ENCODE peak calls at places on chromosomes 5 and 9, in ten cellular contexts. I is HCT116, W is uterus, C is esophagus squamous epithelium, F is IMR-90, U is stomach, Q is transverse colon, J is testis, X is breast epithelium, B is Peyer's patch. A is an unnamed sample. For H3K36me3, the result is how much of the 10 kb centered on the place peaks cover.

GRCh38 chr9:13952906-13953305 is 361.0 kb downstream of the NFIB start:
- DNase-seq in C (no peak), B (no peak), J (no peak), Q (no peak), X (no peak), I (no peak), U (no peak), W (no peak), F (no peak), A (no peak)

GRCh38 chr5:137272831-137273230 is 226.3 kb downstream of the SPOCK1 start:
- DNase-seq in X (no peak), C (no peak), I (no peak), U (no peak), Q (no peak), F (no peak), B (no peak), W (no peak), J (no peak), A (no peak)

GRCh38 chr9:6414291-6414690 is 1.3 kb downstream of the UHRF2 start:
- DNase-seq in Q (no peak), X (no peak), C (no peak), U (no peak), B (no peak), J (no peak), W (no peak), I (no peak), F (peak), A (no peak)

GRCh38 chr5:167816354-167816753 is 475.1 kb upstream of the WWC1 start:
- DNase-seq in Q (no peak), I (no peak), X (no peak), W (no peak), B (no peak), J (no peak), U (no peak), C (no peak), F (peak), A (no peak)

GRCh38 chr5:81779125-81779934 is 28.4 kb upstream of the SSBP2 start:
- DNase-seq in W (peak), I (no peak), Q (peak), U (peak), J (peak), F (peak), C (peak), X (peak), B (peak), A (no peak)

GRCh38 chr9:75788006-75788634 is 102.4 kb upstream of the PCSK5 start:
- DNase-seq in X (no peak), I (no peak), U (no peak), F (no peak), C (no peak), J (peak), W (no peak), Q (no peak), B (no peak), A (no peak)

GRCh38 chr9:89542461-89543021 is 44.6 kb upstream of the SEMA4D start:
- DNase-seq in X (no peak), W (no peak), F (no peak), I (no peak), B (peak), J (no peak), Q (peak), U (no peak), C (no peak), A (no peak)

GRCh38 chr5:111775224-111775623 is 18.2 kb upstream of the NREP start:
- DNase-seq in I (no peak), J (no peak), F (peak), C (no peak), W (no peak), U (no peak), Q (no peak), X (no peak), B (no peak), A (no peak)

GRCh38 chr5:116571568-116572321 is 2.9 kb downstream of the SEMA6A start:
- DNase-seq in F (no peak), B (no peak), X (no peak), W (no peak), J (peak), C (no peak), U (no peak), Q (no peak), I (no peak), A (no peak)

GRCh38 chr5:132079619-132080018 is 6.0 kb downstream of the CSF2 start:
- DNase-seq in X (no peak), J (no peak), W (no peak), F (no peak), B (no peak), C (no peak), I (no peak), U (no peak), Q (no peak), A (no peak)

GRCh38 chr5:57613726-57614125 is 131.1 kb upstream of the ACTBL2 start:
- DNase-seq in B (no peak), Q (no peak), C (no peak), I (no peak), W (no peak), X (no peak), J (no peak), F (peak), U (no peak), A (no peak)

GRCh38 chr5:56983593-56984361 is 31.9 kb upstream of the MIER3 start:
- DNase-seq in F (no peak), J (no peak), Q (no peak), B (no peak), I (no peak), W (no peak), C (no peak), U (no peak), X (no peak), A (no peak)

GRCh38 chr5:136040746-136041415 is 12.1 kb downstream of the TGFBI start:
- DNase-seq in J (no peak), I (no peak), F (no peak), C (no peak), B (no peak), X (no peak), W (no peak), Q (peak), U (peak), A (no peak)

GRCh38 chr9:128339761-128340690 is at the start of gene SLC27A4:
- DNase-seq in I (peak), J (peak), Q (peak), B (peak), F (peak), W (peak), X (peak), U (peak), C (no peak), A (no peak)

GRCh38 chr5:34511915-34512314 is 144.2 kb upstream of the RAI14 start:
- DNase-seq in C (no peak), B (no peak), Q (no peak), W (peak), X (no peak), J (peak), I (no peak), U (no peak), F (no peak), A (peak)

GRCh38 chr9:116550728-116551436 is 136.2 kb upstream of the TRIM32 start:
- DNase-seq in X (no peak), Q (no peak), B (no peak), F (peak), J (no peak), W (peak), I (no peak), U (no peak), C (no peak), A (no peak)

GRCh38 chr5:53406630-53407316 is 73.7 kb upstream of the FST start:
- DNase-seq in B (no peak), U (no peak), W (no peak), C (no peak), Q (no peak), X (no peak), F (peak), J (no peak), I (peak), A (no peak)

GRCh38 chr9:130138791-130139190 is 33.4 kb upstream of the NCS1 start:
- DNase-seq in U (no peak), I (no peak), W (peak), C (no peak), J (peak), B (no peak), F (peak), Q (peak), X (no peak), A (no peak)

GRCh38 chr9:106880863-106881262 is 17.9 kb downstream of the ZNF462 start:
- DNase-seq in C (no peak), B (no peak), F (peak), J (peak), X (no peak), U (no peak), W (no peak), I (no peak), Q (no peak), A (no peak)

GRCh38 chr9:35110327-35110758 is 5.3 kb downstream of the ATOSB start:
- DNase-seq in U (peak), X (no peak), Q (no peak), J (peak), C (no peak), W (no peak), B (peak), I (no peak), F (peak), A (peak)
- TF ChIP-seq POLR2A in U (no peak), X (no peak), Q (no peak), J (no peak), C (no peak), W (no peak), B (no peak), I (no peak), F (no peak), A (no peak)

DNA sequence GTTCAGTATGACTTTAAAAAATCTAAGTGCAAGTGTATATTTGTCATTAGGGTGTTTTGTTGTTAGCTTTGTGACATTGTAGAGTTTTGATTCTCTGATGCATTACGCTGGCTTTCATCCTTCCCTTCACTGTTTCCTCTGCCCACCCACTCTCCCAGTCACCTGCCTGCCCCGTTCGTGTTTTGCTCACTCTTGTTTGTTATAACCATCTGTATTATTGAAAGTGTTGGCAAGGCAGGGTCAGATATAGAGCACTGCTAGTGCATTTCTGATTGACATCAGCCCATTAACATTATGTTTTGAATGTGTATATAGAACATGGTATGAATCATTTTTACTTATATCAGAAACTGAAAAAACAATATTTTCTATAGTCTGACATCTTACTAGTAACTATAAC is 27.3 kb downstream of the SCGB3A1 start:
- DNase-seq in C (no peak), Q (no peak), I (no peak), F (no peak), W (no peak), X (no peak), U (no peak), B (no peak), J (no peak), A (no peak)
- H3K36me3 ChIP-seq in C (under half), Q (under half), I (under half), F (under half), W (under half), X (under half), U (under half), B (under half), J (under half), A (under half)

GRCh38 chr9:104987743-104988142 is 59.8 kb upstream of the ABCA1 start:
- DNase-seq in J (no peak), X (no peak), F (no peak), B (no peak), W (no peak), U (no peak), Q (no peak), I (no peak), C (no peak), A (no peak)

GRCh38 chr9:104988539-104988938 is 60.6 kb upstream of the ABCA1 start:
- DNase-seq in W (no peak), B (no peak), C (no peak), X (no peak), F (no peak), Q (no peak), I (no peak), J (no peak), U (no peak), A (no peak)

GRCh38 chr9:104993291-104993963 is 65.5 kb upstream of the ABCA1 start:
- DNase-seq in F (peak), C (peak), Q (peak), J (peak), U (peak), X (peak), I (no peak), B (peak), W (peak), A (peak)

GRCh38 chr9:104992696-104993095 is 64.7 kb upstream of the ABCA1 start:
- DNase-seq in W (no peak), C (no peak), I (no peak), B (no peak), F (peak), X (no peak), Q (no peak), J (no peak), U (no peak), A (no peak)

GRCh38 chr9:104991144-104991953 is 63.4 kb upstream of the ABCA1 start:
- DNase-seq in F (peak), Q (peak), W (peak), B (peak), I (peak), U (peak), C (peak), J (peak), X (peak), A (no peak)
- H3K4me3 ChIP-seq in F (peak), Q (peak), W (peak), B (peak), I (peak), U (peak), C (peak), J (peak), X (peak), A (peak)

GRCh38 chr9:95506438-95506691 is 10.4 kb downstream of the PTCH1 start:
- DNase-seq in X (no peak), J (peak), Q (peak), F (peak), C (no peak), B (no peak), I (no peak), U (no peak), W (no peak), A (no peak)

GRCh38 chr9:95508242-95508967 is 8.4 kb downstream of the PTCH1 start:
- DNase-seq in J (no peak), I (no peak), X (no peak), B (no peak), Q (no peak), F (no peak), C (no peak), U (no peak), W (no peak), A (no peak)

GRCh38 chr9:95507456-95508241 is 9.1 kb downstream of the PTCH1 start:
- DNase-seq in C (peak), Q (peak), U (peak), W (peak), F (peak), B (peak), J (peak), I (peak), X (no peak), A (no peak)

GRCh38 chr9:95505676-95506437 is 10.9 kb downstream of the PTCH1 start:
- DNase-seq in B (peak), I (no peak), X (no peak), C (no peak), U (peak), J (peak), W (peak), F (peak), Q (peak), A (no peak)

GRCh38 chr9:95506692-95507455 is 9.9 kb downstream of the PTCH1 start:
- DNase-seq in X (no peak), I (no peak), C (no peak), W (no peak), Q (peak), U (peak), F (peak), J (peak), B (peak), A (no peak)
- TF ChIP-seq POLR2A in X (peak), I (no peak), C (peak), W (peak), Q (peak), U (no peak), F (no peak), J (no peak), B (peak), A (peak)

GRCh38 chr9:104881991-104882555 is 45.9 kb downstream of the ABCA1 start:
- DNase-seq in Q (no peak), C (no peak), X (no peak), F (no peak), B (no peak), U (no peak), I (no peak), J (no peak), W (no peak), A (no peak)
- H3K36me3 ChIP-seq in Q (under half), C (under half), X (under half), F (half or more), B (under half), U (under half), I (under half), J (under half), W (under half), A (under half)

GRCh38 chr9:4814913-4815312 is 22.2 kb downstream of the RCL1 start:
- DNase-seq in J (no peak), I (no peak), C (no peak), X (no peak), Q (no peak), U (no peak), B (no peak), F (no peak), W (no peak), A (no peak)
- H3K4me3 ChIP-seq in J (no peak), I (no peak), C (no peak), X (no peak), Q (no peak), U (no peak), B (no peak), F (no peak), W (no peak), A (no peak)

GRCh38 chr5:148834689-148835088 is 8.3 kb downstream of the ADRB2 start:
- DNase-seq in C (no peak), U (no peak), W (no peak), I (no peak), X (no peak), F (no peak), B (no peak), J (no peak), Q (no peak), A (no peak)
- TF ChIP-seq POLR2A in C (no peak), U (no peak), W (no peak), I (no peak), X (no peak), F (no peak), B (no peak), J (no peak), Q (no peak), A (no peak)

DNA sequence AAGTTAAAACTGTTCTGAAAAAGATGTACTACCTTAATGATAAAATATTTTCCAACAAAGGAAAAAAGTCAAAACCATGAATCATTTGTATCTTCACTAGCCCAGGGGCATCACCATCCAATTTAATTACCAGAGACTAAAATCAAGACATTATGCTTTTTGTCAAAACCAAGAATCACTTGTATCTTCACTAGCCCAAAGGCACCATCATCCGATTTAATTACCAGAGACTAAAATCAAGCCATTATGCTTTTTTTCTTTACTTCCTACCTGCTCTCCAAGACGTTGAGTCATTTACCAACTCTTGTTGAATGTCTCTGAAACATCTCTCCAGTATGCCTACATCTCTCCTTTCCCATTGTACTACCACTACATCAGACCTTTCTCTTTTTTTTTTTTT is 37.9 kb downstream of the FBXO38 start:
- DNase-seq in X (no peak), I (no peak), W (no peak), F (no peak), Q (no peak), J (no peak), C (no peak), U (no peak), B (no peak), A (no peak)
- H3K36me3 ChIP-seq in X (under half), I (under half), W (under half), F (under half), Q (under half), J (under half), C (under half), U (half or more), B (under half), A (half or more)

GRCh38 chr5:36739751-36740221 is 133.4 kb downstream of the SLC1A3 start:
- DNase-seq in X (peak), C (no peak), W (no peak), I (peak), J (peak), Q (peak), B (peak), U (peak), F (peak), A (no peak)

GRCh38 chr5:36741138-36741537 is 134.7 kb downstream of the SLC1A3 start:
- DNase-seq in X (peak), C (no peak), F (peak), W (no peak), U (peak), B (no peak), J (no peak), Q (no peak), I (no peak), A (no peak)

GRCh38 chr5:36744678-36745659 is 131.6 kb upstream of the NIPBL start:
- DNase-seq in I (peak), B (peak), Q (peak), F (peak), J (peak), U (peak), X (peak), C (no peak), W (peak), A (no peak)

GRCh38 chr5:36740259-36740898 is 134.0 kb downstream of the SLC1A3 start:
- DNase-seq in U (peak), X (no peak), Q (no peak), C (no peak), J (no peak), F (peak), I (no peak), B (no peak), W (no peak), A (no peak)

DNA sequence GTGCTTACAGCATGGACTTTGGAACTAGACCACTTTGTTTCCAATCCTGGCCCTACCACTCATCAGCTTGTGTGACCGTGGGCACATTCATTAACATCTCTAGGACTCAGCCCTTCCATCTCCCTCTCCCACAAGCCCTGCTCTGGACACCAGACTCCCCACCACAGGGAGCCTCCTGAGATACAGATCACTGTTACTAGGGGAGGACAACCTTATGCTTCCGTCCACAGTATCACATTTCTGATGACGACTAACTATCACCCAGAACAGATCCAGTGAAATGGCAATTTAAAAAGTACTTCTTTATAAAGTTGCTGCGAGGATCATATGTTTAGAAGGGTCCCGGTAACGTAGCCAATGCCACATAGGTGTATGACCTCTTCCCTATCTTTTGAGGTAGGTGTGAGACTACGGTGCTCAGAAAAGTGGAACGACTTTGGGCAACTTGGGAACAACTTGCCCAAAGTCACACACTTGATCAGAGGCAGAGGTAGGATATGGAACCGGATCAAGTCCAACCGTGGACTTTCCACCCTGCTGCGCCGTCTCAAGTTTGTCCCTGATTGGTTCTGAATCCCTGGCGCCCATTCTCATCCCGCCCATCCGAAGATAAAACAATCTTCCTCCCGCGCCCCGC is 132.4 kb upstream of the NIPBL start:
- DNase-seq in U (no peak), I (no peak), C (no peak), Q (no peak), W (no peak), X (no peak), B (no peak), J (no peak), F (no peak), A (no peak)
- H3K4me3 ChIP-seq in U (peak), I (peak), C (peak), Q (peak), W (peak), X (peak), B (peak), J (peak), F (peak), A (peak)

A was measured in vagina.